ENCODE peak calls at places on chromosome 16, in seven cellular contexts. One of them, this sample, is unnamed.

GRCh38 chr16:27223226-27223610 is 19.9 kb downstream of the KDM8 start:
- DNase-seq in occipital lobe: no peak
- DNase-seq in stimulated activated CD8-positive, alpha-beta memory T cell treated with anti-CD3 and anti-CD28 coated beads, Interleukin-4, amount 100 ng/mL, for 1 hour: no peak
- DNase-seq in NCI-H1417: no peak
- DNase-seq in NCI-H1930: no peak
- DNase-seq in germinal center: no peak
- DNase-seq in EL: no peak
- DNase-seq in this sample: peak

GRCh38 chr16:86270696-86271095 is 239.6 kb upstream of the FOXF1 start:
- DNase-seq in NCI-H1930: no peak
- DNase-seq in EL: no peak
- DNase-seq in germinal center: no peak
- DNase-seq in NCI-H1417: no peak
- DNase-seq in stimulated activated CD8-positive, alpha-beta memory T cell treated with anti-CD3 and anti-CD28 coated beads, Interleukin-4, amount 100 ng/mL, for 1 hour: no peak
- DNase-seq in occipital lobe: no peak
- DNase-seq in this sample: no peak

GRCh38 chr16:66720766-66721165 is 24.2 kb upstream of the CMTM4 start:
- DNase-seq in NCI-H1930: no peak
- DNase-seq in stimulated activated CD8-positive, alpha-beta memory T cell treated with anti-CD3 and anti-CD28 coated beads, Interleukin-4, amount 100 ng/mL, for 1 hour: no peak
- DNase-seq in EL: peak
- DNase-seq in germinal center: no peak
- DNase-seq in NCI-H1417: peak
- DNase-seq in occipital lobe: no peak
- DNase-seq in this sample: no peak

GRCh38 chr16:8391219-8391757 is 199.0 kb downstream of the TMEM114 start:
- DNase-seq in stimulated activated CD8-positive, alpha-beta memory T cell treated with anti-CD3 and anti-CD28 coated beads, Interleukin-4, amount 100 ng/mL, for 1 hour: no peak
- DNase-seq in occipital lobe: no peak
- DNase-seq in EL: no peak
- DNase-seq in NCI-H1417: no peak
- DNase-seq in NCI-H1930: no peak
- DNase-seq in germinal center: no peak
- DNase-seq in this sample: no peak

GRCh38 chr16:24729967-24730815 is 740 bp downstream of the TNRC6A start:
- DNase-seq in germinal center: peak
- DNase-seq in NCI-H1417: peak
- DNase-seq in EL: peak
- DNase-seq in stimulated activated CD8-positive, alpha-beta memory T cell treated with anti-CD3 and anti-CD28 coated beads, Interleukin-4, amount 100 ng/mL, for 1 hour: no peak
- DNase-seq in occipital lobe: peak
- DNase-seq in NCI-H1930: no peak
- DNase-seq in this sample: peak

GRCh38 chr16:8858994-8859912 is 9.6 kb downstream of the CARHSP1 start:
- DNase-seq in NCI-H1930: no peak
- DNase-seq in stimulated activated CD8-positive, alpha-beta memory T cell treated with anti-CD3 and anti-CD28 coated beads, Interleukin-4, amount 100 ng/mL, for 1 hour: no peak
- DNase-seq in EL: no peak
- DNase-seq in occipital lobe: no peak
- DNase-seq in NCI-H1417: no peak
- DNase-seq in germinal center: no peak
- DNase-seq in this sample: peak

GRCh38 chr16:17105239-17105721 is 365.5 kb downstream of the XYLT1 start:
- DNase-seq in stimulated activated CD8-positive, alpha-beta memory T cell treated with anti-CD3 and anti-CD28 coated beads, Interleukin-4, amount 100 ng/mL, for 1 hour: no peak
- DNase-seq in NCI-H1417: no peak
- DNase-seq in EL: no peak
- DNase-seq in occipital lobe: no peak
- DNase-seq in germinal center: no peak
- DNase-seq in NCI-H1930: no peak
- DNase-seq in this sample: no peak

GRCh38 chr16:69890114-69890890 is 60.8 kb upstream of the CLEC18A start:
- DNase-seq in NCI-H1930: peak
- DNase-seq in EL: peak
- DNase-seq in germinal center: no peak
- DNase-seq in stimulated activated CD8-positive, alpha-beta memory T cell treated with anti-CD3 and anti-CD28 coated beads, Interleukin-4, amount 100 ng/mL, for 1 hour: no peak
- DNase-seq in NCI-H1417: peak
- DNase-seq in occipital lobe: peak
- DNase-seq in this sample: no peak

GRCh38 chr16:30183961-30184429 is 593 bp downstream of the CORO1A start:
- DNase-seq in NCI-H1417: no peak
- DNase-seq in germinal center: peak
- DNase-seq in stimulated activated CD8-positive, alpha-beta memory T cell treated with anti-CD3 and anti-CD28 coated beads, Interleukin-4, amount 100 ng/mL, for 1 hour: peak
- DNase-seq in NCI-H1930: no peak
- DNase-seq in occipital lobe: no peak
- DNase-seq in EL: no peak
- DNase-seq in this sample: peak

GRCh38 chr16:69859105-69859969 is 91.8 kb upstream of the CLEC18A start:
- DNase-seq in NCI-H1417: no peak
- DNase-seq in occipital lobe: no peak
- DNase-seq in stimulated activated CD8-positive, alpha-beta memory T cell treated with anti-CD3 and anti-CD28 coated beads, Interleukin-4, amount 100 ng/mL, for 1 hour: no peak
- DNase-seq in germinal center: peak
- DNase-seq in NCI-H1930: no peak
- DNase-seq in EL: no peak
- DNase-seq in this sample: no peak

GRCh38 chr16:79607587-79607986 is 7.0 kb upstream of the MAF start:
- DNase-seq in occipital lobe: peak
- DNase-seq in NCI-H1930: no peak
- DNase-seq in NCI-H1417: no peak
- DNase-seq in EL: no peak
- DNase-seq in stimulated activated CD8-positive, alpha-beta memory T cell treated with anti-CD3 and anti-CD28 coated beads, Interleukin-4, amount 100 ng/mL, for 1 hour: no peak
- DNase-seq in germinal center: no peak
- DNase-seq in this sample: no peak

GRCh38 chr16:52090080-52090479 is 456.9 kb downstream of the TOX3 start:
- DNase-seq in stimulated activated CD8-positive, alpha-beta memory T cell treated with anti-CD3 and anti-CD28 coated beads, Interleukin-4, amount 100 ng/mL, for 1 hour: no peak
- DNase-seq in EL: no peak
- DNase-seq in NCI-H1930: no peak
- DNase-seq in NCI-H1417: no peak
- DNase-seq in germinal center: no peak
- DNase-seq in occipital lobe: no peak
- DNase-seq in this sample: no peak

GRCh38 chr16:75413951-75414350 is 19.4 kb downstream of the CFDP1 start:
- DNase-seq in germinal center: no peak
- DNase-seq in NCI-H1930: no peak
- DNase-seq in occipital lobe: no peak
- DNase-seq in stimulated activated CD8-positive, alpha-beta memory T cell treated with anti-CD3 and anti-CD28 coated beads, Interleukin-4, amount 100 ng/mL, for 1 hour: no peak
- DNase-seq in EL: no peak
- DNase-seq in NCI-H1417: no peak
- DNase-seq in this sample: no peak

GRCh38 chr16:1929105-1929504 is 10.9 kb upstream of the HS3ST6 start:
- DNase-seq in occipital lobe: no peak
- DNase-seq in NCI-H1930: no peak
- DNase-seq in NCI-H1417: peak
- DNase-seq in stimulated activated CD8-positive, alpha-beta memory T cell treated with anti-CD3 and anti-CD28 coated beads, Interleukin-4, amount 100 ng/mL, for 1 hour: no peak
- DNase-seq in germinal center: peak
- DNase-seq in EL: peak
- DNase-seq in this sample: no peak

GRCh38 chr16:50280932-50281331 is 14.6 kb downstream of the ADCY7 start:
- DNase-seq in NCI-H1930: no peak
- DNase-seq in NCI-H1417: no peak
- DNase-seq in germinal center: no peak
- DNase-seq in occipital lobe: no peak
- DNase-seq in stimulated activated CD8-positive, alpha-beta memory T cell treated with anti-CD3 and anti-CD28 coated beads, Interleukin-4, amount 100 ng/mL, for 1 hour: no peak
- DNase-seq in EL: no peak
- DNase-seq in this sample: peak

GRCh38 chr16:1054660-1055556 is 17.6 kb upstream of the SSTR5 start:
- DNase-seq in stimulated activated CD8-positive, alpha-beta memory T cell treated with anti-CD3 and anti-CD28 coated beads, Interleukin-4, amount 100 ng/mL, for 1 hour: no peak
- DNase-seq in NCI-H1417: no peak
- DNase-seq in EL: peak
- DNase-seq in germinal center: peak
- DNase-seq in occipital lobe: peak
- DNase-seq in NCI-H1930: no peak
- DNase-seq in this sample: peak

GRCh38 chr16:70522216-70523000 is 946 bp downstream of the COG4 start:
- DNase-seq in occipital lobe: no peak
- DNase-seq in EL: no peak
- DNase-seq in NCI-H1930: no peak
- DNase-seq in germinal center: peak
- DNase-seq in stimulated activated CD8-positive, alpha-beta memory T cell treated with anti-CD3 and anti-CD28 coated beads, Interleukin-4, amount 100 ng/mL, for 1 hour: no peak
- DNase-seq in NCI-H1417: no peak
- DNase-seq in this sample: no peak

GRCh38 chr16:582614-583331 is 7.1 kb upstream of the RAB40C start:
- DNase-seq in stimulated activated CD8-positive, alpha-beta memory T cell treated with anti-CD3 and anti-CD28 coated beads, Interleukin-4, amount 100 ng/mL, for 1 hour: no peak
- DNase-seq in EL: no peak
- DNase-seq in occipital lobe: peak
- DNase-seq in germinal center: no peak
- DNase-seq in NCI-H1417: no peak
- DNase-seq in NCI-H1930: no peak
- DNase-seq in this sample: no peak

GRCh38 chr16:89119161-89119621 is 25.5 kb downstream of the ACSF3 start:
- DNase-seq in NCI-H1417: peak
- DNase-seq in occipital lobe: no peak
- DNase-seq in germinal center: no peak
- DNase-seq in EL: no peak
- DNase-seq in stimulated activated CD8-positive, alpha-beta memory T cell treated with anti-CD3 and anti-CD28 coated beads, Interleukin-4, amount 100 ng/mL, for 1 hour: no peak
- DNase-seq in NCI-H1930: no peak
- DNase-seq in this sample: peak

GRCh38 chr16:739560-740458 is 988 bp downstream of the CIAO3 start:
- DNase-seq in stimulated activated CD8-positive, alpha-beta memory T cell treated with anti-CD3 and anti-CD28 coated beads, Interleukin-4, amount 100 ng/mL, for 1 hour: no peak
- DNase-seq in EL: no peak
- DNase-seq in NCI-H1930: no peak
- DNase-seq in NCI-H1417: no peak
- DNase-seq in germinal center: no peak
- DNase-seq in occipital lobe: no peak
- DNase-seq in this sample: no peak